ENCODE peak calls at places on chromosome 15, in four cellular contexts. I, P, H and X are unnamed samples.

GRCh38 chr15:35748105-35748504 is 202.1 kb upstream of the DPH6 start:
- DNase-seq in I (no peak), P (no peak), H (no peak), X (no peak)

GRCh38 chr15:48966595-48967301 is 3.0 kb upstream of the SHC4 start:
- DNase-seq in I (no peak), P (no peak), H (peak; percentile 46), X (no peak)

GRCh38 chr15:47813985-47814384 is 96.7 kb downstream of the SEMA6D start:
- DNase-seq in I (no peak), P (no peak), H (no peak), X (no peak)

GRCh38 chr15:44033894-44034293 is 161.2 kb downstream of the FRMD5 start:
- DNase-seq in I (no peak), P (no peak), H (peak; percentile 40), X (no peak)

GRCh38 chr15:65856821-65857455 is 12.4 kb upstream of the RAB11A start:
- DNase-seq in I (peak; percentile 81), P (peak; percentile 57), H (peak; percentile 65), X (peak; percentile 86)

GRCh38 chr15:75063338-75063737 is 39.9 kb downstream of the PPCDC start:
- DNase-seq in I (no peak), P (no peak), H (peak; percentile 82), X (no peak)

GRCh38 chr15:23074684-23075083 is 35.3 kb upstream of the TUBGCP5 start:
- DNase-seq in I (no peak), P (no peak), H (peak; percentile 2), X (no peak)

GRCh38 chr15:83653639-83654378 is at the start of gene ADAMTSL3:
- DNase-seq in I (peak; percentile 93), P (peak; percentile 63), H (peak; percentile 78), X (peak; percentile 89)

GRCh38 chr15:80404719-80405553 is 754 bp downstream of the ARNT2 start:
- DNase-seq in I (peak; percentile 71), P (no peak), H (peak; percentile 12), X (peak; percentile 81)

GRCh38 chr15:101561584-101561906 is 72.0 kb upstream of the PCSK6 start:
- DNase-seq in I (no peak), P (no peak), H (no peak), X (peak; percentile 24)

GRCh38 chr15:57866149-57866736 is 159.7 kb downstream of the POLR2M start:
- DNase-seq in I (peak; percentile 67), P (peak; percentile 37), H (peak; percentile 68), X (peak; percentile 92)

GRCh38 chr15:80090879-80091503 is 31.5 kb downstream of the ZFAND6 start:
- DNase-seq in I (no peak), P (no peak), H (no peak), X (no peak)

GRCh38 chr15:75232252-75232813 is 25.8 kb upstream of the GOLGA6C start:
- DNase-seq in I (no peak), P (no peak), H (no peak), X (no peak)

GRCh38 chr15:47812436-47813109 is 95.3 kb downstream of the SEMA6D start:
- DNase-seq in I (no peak), P (no peak), H (peak; percentile 47), X (no peak)

GRCh38 chr15:95303659-95304058 is 1026.8 kb upstream of the NR2F2 start:
- DNase-seq in I (no peak), P (no peak), H (no peak), X (no peak)

GRCh38 chr15:95304116-95304873 is 1026.2 kb upstream of the NR2F2 start:
- DNase-seq in I (no peak), P (peak; percentile 45), H (peak; percentile 67), X (no peak)

GRCh38 chr15:95302206-95302605 is 1028.3 kb upstream of the NR2F2 start:
- DNase-seq in I (no peak), P (no peak), H (peak; percentile 48), X (no peak)

GRCh38 chr15:95300958-95301357 is 1029.5 kb upstream of the NR2F2 start:
- DNase-seq in I (no peak), P (no peak), H (peak; percentile 79), X (no peak)

DNA sequence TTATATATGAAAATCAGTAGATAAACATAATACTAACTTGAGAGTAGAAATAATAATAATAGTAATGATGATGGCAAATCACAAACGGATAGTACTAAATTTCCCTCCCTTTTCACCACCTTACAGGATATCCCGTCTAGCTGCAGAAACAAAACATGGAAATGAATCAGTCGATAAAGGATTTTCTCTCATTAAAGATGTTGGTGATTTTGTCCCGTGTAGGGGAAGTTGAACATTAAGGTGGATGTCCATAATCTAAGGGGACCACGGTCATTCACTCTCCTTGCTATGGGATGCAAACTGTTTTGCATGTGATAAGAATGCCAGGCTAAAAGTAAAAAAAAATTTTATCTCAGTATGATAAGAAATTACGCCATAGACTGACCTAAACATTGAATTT is 1027.7 kb upstream of the NR2F2 start:
- DNase-seq in I (no peak), P (no peak), H (no peak), X (no peak)
- H3K27ac ChIP-seq in I (no peak overlapping the region), P (no peak overlapping the region), H (no peak overlapping the region), X (no peak overlapping the region)

DNA sequence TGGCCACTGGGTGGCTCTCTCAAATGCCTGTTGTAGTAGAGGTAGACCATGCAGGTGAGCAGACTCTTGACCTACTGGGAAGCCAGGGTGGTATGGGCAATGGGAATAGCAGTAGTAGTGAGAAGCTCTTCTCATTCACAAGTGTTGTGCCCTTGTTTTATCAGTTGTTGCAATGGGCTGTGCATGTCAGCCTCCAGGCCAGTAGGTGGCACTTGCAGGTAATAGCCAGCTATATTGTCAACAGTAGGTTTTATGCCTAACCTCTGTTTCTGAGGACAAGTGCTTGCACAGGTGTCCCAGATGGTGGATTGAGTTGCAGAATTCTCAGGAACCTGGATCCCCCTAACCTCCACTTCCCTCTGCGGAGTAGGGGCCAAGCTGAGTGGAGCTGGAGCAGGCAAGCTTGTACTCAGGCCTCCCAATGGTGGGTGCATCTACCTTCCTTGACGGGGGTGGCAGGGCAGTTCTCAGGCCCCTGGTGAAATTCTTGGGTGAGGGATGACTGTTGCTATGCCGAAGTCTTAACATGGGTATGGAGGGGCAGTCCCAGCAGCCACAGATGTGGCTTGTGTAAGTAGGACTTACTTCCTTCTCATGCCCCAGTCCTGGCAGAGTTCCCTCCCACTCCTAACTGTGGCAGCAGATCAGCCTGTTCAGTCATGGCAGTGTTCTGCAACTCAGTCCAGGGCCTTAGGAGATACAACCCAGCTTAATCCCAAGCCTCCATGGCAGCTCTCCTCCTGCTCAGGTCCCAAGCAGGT is 104.3 kb downstream of the NEO1 start:
- DNase-seq in I (no peak), P (no peak), H (no peak), X (no peak)
- TF ChIP-seq CTCF in I (no peak), P (no peak), H (no peak), X (peak; percentile 46)

DNA sequence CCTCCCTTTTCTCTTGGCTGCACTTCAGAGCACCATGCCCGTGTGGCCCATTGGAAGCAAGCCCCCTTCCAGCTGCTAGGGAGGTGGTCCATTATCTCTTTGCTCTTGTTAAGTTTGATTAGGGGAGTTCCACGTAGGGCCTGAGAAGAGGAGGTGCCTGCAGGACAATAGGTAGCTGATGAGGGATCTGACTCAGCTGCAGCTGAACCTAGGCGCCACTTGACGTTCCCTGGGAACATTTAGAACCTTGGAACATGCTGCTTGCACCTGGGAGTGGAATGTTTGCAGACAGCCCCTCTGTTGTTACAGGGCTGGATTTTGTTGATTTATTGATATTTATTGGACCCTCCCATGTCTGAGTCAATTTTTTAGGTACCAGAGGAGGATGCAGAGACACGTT is 4.7 kb downstream of the SMAD3 start:
- DNase-seq in I (no peak), P (no peak), H (no peak), X (no peak)
- H3K4me1 ChIP-seq in I (peaks cover 45% of the 10 kb centered on the region), P (peaks cover 5% of the 10 kb centered on the region), H (peaks cover 33% of the 10 kb centered on the region), X (peaks cover 31% of the 10 kb centered on the region)

GRCh38 chr15:68300115-68300940 is 22.8 kb downstream of the FEM1B start:
- DNase-seq in I (no peak), P (no peak), H (no peak), X (no peak)
- H3K27ac ChIP-seq in I (no peak overlapping the region), P (peak overlapping the region; percentile 70), H (no peak overlapping the region), X (no peak overlapping the region)

DNA sequence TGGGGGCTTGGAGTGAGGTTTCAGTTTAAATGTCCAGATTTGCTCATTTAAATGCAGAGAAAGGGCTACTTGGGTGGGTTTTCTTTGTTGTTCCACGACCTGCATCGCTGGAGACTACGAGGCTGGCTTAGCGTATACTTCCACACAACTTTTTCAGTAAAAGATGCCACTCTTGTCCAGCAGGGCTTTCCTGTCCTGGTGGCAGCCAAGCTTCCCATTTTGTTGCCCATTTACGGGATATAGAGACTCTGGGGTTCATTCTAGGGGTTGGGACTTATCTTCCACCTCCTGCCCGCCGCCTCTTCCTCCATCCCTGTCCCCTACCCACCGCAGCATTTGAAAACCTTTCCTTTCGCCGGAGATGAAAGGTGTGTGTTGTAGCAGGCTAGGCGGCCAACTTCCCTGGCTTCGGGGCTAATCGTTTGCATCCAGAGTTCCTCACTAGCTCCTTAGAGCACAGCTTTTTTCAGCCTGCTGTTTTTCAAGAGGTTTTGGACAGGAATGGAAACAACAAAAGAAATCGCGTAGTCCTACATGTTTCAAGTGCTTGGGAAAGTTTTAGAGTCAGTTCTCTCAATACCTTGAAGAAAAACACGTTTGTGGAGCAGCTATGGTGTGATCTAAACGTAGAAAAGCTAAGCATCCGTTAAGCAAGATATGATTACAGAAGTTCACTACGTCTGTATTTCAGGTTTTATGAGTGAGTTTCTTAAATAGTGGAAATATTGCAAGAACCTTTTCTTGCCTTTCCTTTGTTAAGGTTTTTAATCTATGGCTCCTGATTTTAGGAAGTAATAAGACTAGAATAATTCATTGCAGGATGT is 843 bp downstream of the CHRNA5 start:
- DNase-seq in I (peak; percentile 53), P (no peak), H (peak; percentile 14), X (peak; percentile 73)
- TF ChIP-seq CTCF in I (no peak), P (no peak), H (peak; percentile 10), X (peak; percentile 59)

GRCh38 chr15:67827561-67828378 is 2.5 kb downstream of the SKOR1 start:
- DNase-seq in I (peak; percentile 75), P (no peak), H (no peak), X (peak; percentile 75)
- H3K4me1 ChIP-seq in I (peaks cover 53% of the 10 kb centered on the region), P (no peaks in the 10 kb centered on the region), H (peaks cover 6% of the 10 kb centered on the region), X (peaks cover 9% of the 10 kb centered on the region)

DNA sequence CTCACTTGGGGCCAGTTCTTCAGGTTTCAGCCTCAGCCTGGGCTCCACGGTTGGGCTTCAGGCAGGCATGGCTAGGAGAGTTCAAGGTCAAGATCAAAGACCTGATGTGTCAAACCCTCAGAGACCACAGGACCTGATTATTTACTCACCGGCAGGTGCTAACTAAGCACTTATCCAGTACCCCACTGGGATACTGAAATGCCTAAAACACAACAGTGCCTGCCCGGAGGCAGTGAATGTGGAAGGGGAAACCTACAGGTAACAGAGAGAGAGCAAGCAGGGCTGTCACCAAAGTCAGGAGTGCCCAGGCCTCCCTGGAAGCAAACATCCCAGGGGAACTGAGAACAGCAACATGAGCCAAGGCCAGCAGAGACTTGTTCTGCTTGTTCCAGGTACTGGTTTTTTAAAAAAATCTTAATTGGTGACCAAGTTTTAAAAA is 6.7 kb downstream of the IDH2 start:
- DNase-seq in I (no peak), P (no peak), H (no peak), X (peak; percentile 85)
- H3K27ac ChIP-seq in I (no peak overlapping the region), P (no peak overlapping the region), H (peak overlapping the region; percentile 42), X (no peak overlapping the region)

DNA sequence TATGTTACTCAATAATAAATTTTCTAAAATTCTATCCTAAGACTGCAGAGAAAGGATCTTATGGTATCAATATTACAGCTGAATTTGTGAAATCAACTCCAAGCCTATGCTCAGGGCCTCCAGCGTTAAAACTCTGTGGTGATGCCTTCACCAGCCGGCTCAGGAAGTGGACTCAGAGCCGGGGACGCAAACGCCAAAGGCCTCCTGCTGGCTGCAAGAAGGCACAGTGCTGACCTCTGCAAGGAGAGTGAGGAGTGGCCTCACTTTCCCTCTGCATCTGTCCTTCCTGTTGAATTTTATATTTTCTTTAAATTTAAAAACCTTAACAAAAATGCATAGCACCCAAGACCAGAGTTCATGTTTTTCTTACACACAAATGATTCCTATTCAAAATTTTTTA is 48.5 kb downstream of the HERC2 start:
- DNase-seq in I (peak; percentile 51), P (no peak), H (peak; percentile 51), X (peak; percentile 63)
- TF ChIP-seq CTCF in I (peak; percentile 40), P (no peak), H (peak; percentile 43), X (peak; percentile 70)